ENCODE peak calls at places on chromosomes 12 and 14, in seven cellular contexts. F, I, C, P, W, R and J are unnamed samples.

GRCh38 chr12:12018454-12018853 is 52.3 kb upstream of the BCL2L14 start:
- DNase-seq in F (no peak), I (no peak), C (peak), P (no peak), W (no peak), R (no peak), J (no peak)

GRCh38 chr14:37122288-37122687 is 50.1 kb downstream of the SLC25A21 start:
- DNase-seq in F (no peak), I (no peak), C (no peak), P (no peak), W (no peak), R (no peak), J (no peak)

GRCh38 chr14:77041837-77042557 is 13.5 kb upstream of the IRF2BPL start:
- DNase-seq in F (peak), I (peak), C (no peak), P (no peak), W (no peak), R (no peak), J (no peak)

GRCh38 chr12:4960030-4960429 is 50.3 kb downstream of the KCNA1 start:
- DNase-seq in F (no peak), I (no peak), C (no peak), P (no peak), W (no peak), R (no peak), J (no peak)

GRCh38 chr12:124507188-124508109 is 60.0 kb downstream of the NCOR2 start:
- DNase-seq in F (no peak), I (no peak), C (no peak), P (no peak), W (no peak), R (no peak), J (no peak)

GRCh38 chr14:101113835-101114725 is 210.6 kb upstream of the RTL1 start:
- DNase-seq in F (no peak), I (peak), C (peak), P (no peak), W (peak), R (no peak), J (no peak)

GRCh38 chr14:61887628-61888027 is 125.4 kb downstream of the SNAPC1 start:
- DNase-seq in F (no peak), I (no peak), C (no peak), P (no peak), W (no peak), R (no peak), J (no peak)

GRCh38 chr14:95547626-95548327 is 12.9 kb downstream of the GLRX5 start:
- DNase-seq in F (no peak), I (no peak), C (no peak), P (no peak), W (no peak), R (no peak), J (no peak)

GRCh38 chr14:91245029-91245428 is 525 bp upstream of the GPR68 start:
- DNase-seq in F (no peak), I (no peak), C (no peak), P (peak), W (peak), R (peak), J (no peak)

GRCh38 chr14:46574976-46575375 is 76.6 kb downstream of the RPL10L start:
- DNase-seq in F (no peak), I (no peak), C (no peak), P (no peak), W (no peak), R (no peak), J (no peak)

GRCh38 chr12:65948320-65949008 is 124.2 kb downstream of the HMGA2 start:
- DNase-seq in F (peak), I (no peak), C (peak), P (no peak), W (no peak), R (no peak), J (no peak)

GRCh38 chr14:53038629-53039028 is 87.8 kb upstream of the FERMT2 start:
- DNase-seq in F (no peak), I (no peak), C (no peak), P (no peak), W (peak), R (no peak), J (no peak)

GRCh38 chr14:54002653-54003052 is 46.0 kb upstream of the BMP4 start:
- DNase-seq in F (no peak), I (no peak), C (no peak), P (no peak), W (no peak), R (no peak), J (no peak)

GRCh38 chr12:58764100-58764953 is 156.0 kb downstream of the LRIG3 start:
- DNase-seq in F (no peak), I (no peak), C (no peak), P (no peak), W (no peak), R (no peak), J (no peak)

GRCh38 chr14:100666851-100667250 is 59.8 kb upstream of the DLK1 start:
- DNase-seq in F (no peak), I (no peak), C (no peak), P (no peak), W (no peak), R (no peak), J (no peak)

GRCh38 chr12:109718390-109718789 is 4.8 kb downstream of the FAM222A start:
- DNase-seq in F (no peak), I (no peak), C (no peak), P (no peak), W (no peak), R (no peak), J (no peak)

GRCh38 chr12:89278862-89279261 is 73.4 kb downstream of the DUSP6 start:
- DNase-seq in F (no peak), I (no peak), C (no peak), P (no peak), W (no peak), R (no peak), J (no peak)

GRCh38 chr14:65210827-65211192 is 108.5 kb upstream of the MAX start:
- DNase-seq in F (no peak), I (no peak), C (no peak), P (no peak), W (no peak), R (no peak), J (no peak)

GRCh38 chr14:69814397-69814796 is 17.4 kb upstream of the SLC10A1 start:
- DNase-seq in F (no peak), I (no peak), C (no peak), P (no peak), W (no peak), R (no peak), J (no peak)

GRCh38 chr12:9064815-9065606 is 50.7 kb downstream of the A2M start:
- DNase-seq in F (peak), I (peak), C (peak), P (no peak), W (no peak), R (peak), J (no peak)

GRCh38 chr14:71304588-71305133 is 397.4 kb downstream of the PCNX1 start:
- DNase-seq in F (no peak), I (no peak), C (no peak), P (no peak), W (no peak), R (no peak), J (no peak)

GRCh38 chr14:36052681-36053080 is 123.8 kb downstream of the PTCSC3 start:
- DNase-seq in F (no peak), I (no peak), C (no peak), P (no peak), W (no peak), R (no peak), J (no peak)

GRCh38 chr14:26863736-26864135 is 265.9 kb upstream of the NOVA1 start:
- DNase-seq in F (no peak), I (no peak), C (no peak), P (no peak), W (no peak), R (no peak), J (no peak)

GRCh38 chr14:61620130-61620946 is 75.0 kb upstream of the HIF1A start:
- DNase-seq in F (no peak), I (peak), C (no peak), P (peak), W (no peak), R (peak), J (no peak)

GRCh38 chr12:13182881-13183280 is 13.6 kb upstream of the EMP1 start:
- DNase-seq in F (no peak), I (peak), C (no peak), P (no peak), W (no peak), R (no peak), J (no peak)

GRCh38 chr12:102441077-102441596 is 39.2 kb downstream of the IGF1 start:
- DNase-seq in F (no peak), I (no peak), C (no peak), P (no peak), W (no peak), R (no peak), J (no peak)

GRCh38 chr12:19074700-19075099 is 54.8 kb upstream of the PLEKHA5 start:
- DNase-seq in F (no peak), I (no peak), C (no peak), P (no peak), W (no peak), R (no peak), J (no peak)

GRCh38 chr12:70907412-70907811 is 13.1 kb downstream of the PTPRR start:
- DNase-seq in F (no peak), I (no peak), C (no peak), P (no peak), W (no peak), R (no peak), J (no peak)

GRCh38 chr14:99579077-99579836 is 24.8 kb downstream of the CCDC85C start:
- DNase-seq in F (peak), I (peak), C (no peak), P (no peak), W (no peak), R (no peak), J (no peak)

GRCh38 chr12:93301171-93301570 is 76.6 kb upstream of the NUDT4 start:
- DNase-seq in F (no peak), I (no peak), C (no peak), P (no peak), W (no peak), R (no peak), J (no peak)